ENCODE peak calls at places on chromosomes 1 and 21, in four cellular contexts. W is astrocyte, T is mammary epithelial cell, Q is endothelial cell of umbilical vein. J is an unnamed sample. For H3K4me1, the result is how much of the 10 kb centered on the place peaks cover.

GRCh38 chr1:225191199-225191753 is 236.6 kb downstream of the LBR start:
- DNase-seq in W (no peak), T (no peak), Q (no peak), J (no peak)

GRCh38 chr1:160366731-160367515 is at the start of gene NHLH1:
- DNase-seq in Q (no peak), T (no peak), W (no peak), J (no peak)

GRCh38 chr1:225523214-225523613 is 95.4 kb upstream of the LBR start:
- DNase-seq in T (no peak), W (no peak), Q (no peak), J (no peak)

GRCh38 chr21:31351973-31352372 is 7.9 kb upstream of the TIAM1 start:
- DNase-seq in T (no peak), W (no peak), Q (no peak), J (peak)

GRCh38 chr1:100721502-100722205 is 2.1 kb downstream of the VCAM1 start:
- DNase-seq in T (peak), Q (no peak), W (peak), J (no peak)

GRCh38 chr1:35832515-35832914 is 24.7 kb downstream of the AGO4 start:
- DNase-seq in W (no peak), Q (no peak), T (peak), J (no peak)

GRCh38 chr21:32206631-32207030 is 72.2 kb downstream of the MIS18A start:
- DNase-seq in W (no peak), Q (peak), T (no peak), J (no peak)

GRCh38 chr1:6200188-6200809 is 904 bp upstream of the RPL22 start:
- DNase-seq in Q (no peak), W (no peak), T (no peak), J (no peak)

GRCh38 chr1:10431065-10431730 is 965 bp downstream of the CENPS start:
- DNase-seq in Q (no peak), W (peak), T (peak), J (no peak)

DNA sequence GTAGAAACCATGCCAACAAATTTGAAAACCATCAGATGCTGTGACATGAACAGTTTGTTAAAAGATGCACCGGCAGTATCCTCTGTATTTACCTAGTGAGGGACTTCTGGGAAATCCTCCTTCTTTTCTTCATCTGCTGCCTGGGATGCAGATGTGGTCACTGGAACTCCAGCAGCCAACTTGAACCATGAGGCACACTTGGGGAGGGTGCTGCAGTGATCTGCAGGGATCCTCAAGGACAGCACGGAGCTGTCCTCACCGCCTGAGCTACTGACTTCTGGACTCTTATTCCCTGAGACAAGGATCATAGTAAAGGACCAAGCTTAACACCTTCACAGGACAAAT is 19.5 kb upstream of the NID1 start:
- DNase-seq in W (no peak), Q (no peak), T (no peak), J (no peak)
- TF ChIP-seq EZH2 in W (no peak), Q (no peak), T (no peak), J (no peak)

GRCh38 chr1:31105646-31106045 is 40.1 kb upstream of the PUM1 start:
- DNase-seq in T (peak), W (no peak), Q (no peak), J (no peak)
- H3K4me1 ChIP-seq in T (under half), W (under half), Q (under half), J (under half)

GRCh38 chr1:90728656-90729257 is 11.7 kb upstream of the BARHL2 start:
- DNase-seq in T (no peak), Q (no peak), W (no peak), J (no peak)

GRCh38 chr1:90725961-90726715 is 9.0 kb upstream of the BARHL2 start:
- DNase-seq in T (peak), Q (no peak), W (no peak), J (no peak)

GRCh38 chr1:90725341-90725960 is 8.3 kb upstream of the BARHL2 start:
- DNase-seq in W (no peak), Q (no peak), T (no peak), J (no peak)

GRCh38 chr1:90727917-90728655 is 11.0 kb upstream of the BARHL2 start:
- DNase-seq in W (no peak), Q (no peak), T (no peak), J (no peak)

DNA sequence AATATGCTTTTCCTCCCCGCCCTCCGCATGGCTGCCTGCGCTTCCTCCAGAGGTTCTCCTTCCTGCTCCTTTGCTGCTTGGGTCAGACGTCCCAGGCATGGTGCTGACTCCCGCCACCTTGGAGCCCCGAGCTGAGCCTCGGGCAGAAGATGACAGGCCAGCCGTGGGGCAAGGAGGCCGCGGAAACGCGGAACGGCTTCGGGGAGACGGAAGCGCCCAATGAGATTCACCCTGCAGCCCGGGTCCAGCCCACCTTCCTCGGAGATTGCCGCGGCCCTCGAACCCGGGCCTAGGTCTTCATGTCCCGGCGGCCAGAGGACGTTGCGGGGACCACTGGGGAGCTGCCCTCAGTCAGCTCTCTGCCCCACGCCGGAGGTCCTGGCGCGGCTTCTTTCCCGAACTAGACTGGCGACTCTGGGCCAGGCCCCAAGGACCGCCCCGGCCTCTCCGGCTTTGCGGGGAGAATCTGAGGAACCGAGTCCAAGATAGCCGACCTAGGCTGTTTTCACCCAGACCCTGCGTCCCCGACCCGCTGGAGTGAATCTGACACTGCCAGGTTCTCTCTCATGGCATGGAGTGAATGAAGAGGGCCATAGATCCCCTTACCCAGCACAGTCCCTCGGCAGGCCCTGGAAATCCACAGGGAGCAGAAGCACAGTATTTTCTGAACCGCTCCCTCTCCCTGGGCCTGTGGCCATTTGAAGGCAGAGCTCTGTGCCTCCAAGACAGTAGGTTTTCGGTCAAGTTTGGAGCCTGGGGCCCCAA is 9.8 kb upstream of the BARHL2 start:
- DNase-seq in W (no peak), Q (no peak), T (no peak), J (no peak)
- TF ChIP-seq EZH2 in W (peak), Q (peak), T (no peak), J (no peak)

GRCh38 chr1:244447024-244447423 is 4.7 kb downstream of the ADSS2 start:
- DNase-seq in W (no peak), T (no peak), Q (no peak), J (no peak)

GRCh38 chr1:244449936-244450508 is 1.7 kb downstream of the ADSS2 start:
- DNase-seq in W (no peak), T (no peak), Q (peak), J (no peak)

GRCh38 chr1:244450597-244451538 is 841 bp downstream of the ADSS2 start:
- DNase-seq in W (peak), T (peak), Q (peak), J (peak)

GRCh38 chr1:244447552-244447951 is 4.2 kb downstream of the ADSS2 start:
- DNase-seq in Q (peak), W (no peak), T (no peak), J (no peak)

GRCh38 chr1:244448279-244449036 is 3.3 kb downstream of the ADSS2 start:
- DNase-seq in Q (peak), W (no peak), T (no peak), J (no peak)
- H3K4me1 ChIP-seq in Q (half or more), W (under half), T (under half), J (under half)

GRCh38 chr1:116167625-116168276 is 56.6 kb downstream of the MAB21L3 start:
- DNase-seq in W (no peak), Q (peak), T (no peak), J (peak)
- TF ChIP-seq EZH2 in W (no peak), Q (no peak), T (no peak), J (no peak)

GRCh38 chr1:76288758-76289483 is 214.4 kb downstream of the ST6GALNAC3 start:
- DNase-seq in T (no peak), W (no peak), Q (no peak), J (no peak)

GRCh38 chr1:76292418-76293184 is 218.1 kb downstream of the ST6GALNAC3 start:
- DNase-seq in T (no peak), Q (no peak), W (no peak), J (no peak)

GRCh38 chr1:76291737-76292136 is 217.2 kb downstream of the ST6GALNAC3 start:
- DNase-seq in Q (no peak), T (no peak), W (no peak), J (no peak)

GRCh38 chr1:76289692-76290091 is 215.1 kb downstream of the ST6GALNAC3 start:
- DNase-seq in W (no peak), Q (no peak), T (no peak), J (no peak)

DNA sequence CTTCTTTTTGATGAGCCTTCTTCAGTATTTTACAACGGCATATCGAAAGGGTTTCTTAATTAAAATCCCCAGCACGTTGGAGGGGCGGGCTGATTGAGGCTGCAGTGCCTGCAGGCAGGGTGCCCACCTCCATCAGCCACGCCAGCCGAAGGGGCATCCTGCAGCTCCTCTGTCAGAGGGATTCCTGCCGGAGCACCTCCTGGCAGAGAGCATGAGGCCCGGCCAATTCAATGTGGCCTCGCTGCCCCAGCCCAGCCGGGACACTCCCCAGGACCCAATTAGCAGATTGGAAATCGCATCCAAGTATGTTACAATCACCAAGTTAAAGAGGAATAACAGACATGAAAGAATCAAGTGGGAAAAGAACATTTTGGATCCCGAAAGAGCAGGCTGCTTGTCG is 216.6 kb downstream of the ST6GALNAC3 start:
- DNase-seq in W (no peak), T (no peak), Q (no peak), J (no peak)
- H3K4me1 ChIP-seq in W (under half), T (under half), Q (under half), J (under half)